ENCODE peak calls at places on chromosomes 7 and 10, in eight cellular contexts. One of them, this sample, is unnamed.

GRCh38 chr10:59079386-59080226 is 96.8 kb upstream of the PHYHIPL start:
- DNase-seq in iris pigment epithelial cell: peak; percentile 75
- DNase-seq in stimulated activated effector memory CD8-positive, alpha-beta T cell treated with anti-CD3 and anti-CD28 coated beads, Interleukin-12 subunit alpha, Interleukin-12 subunit beta, amount 100 ng/mL, for 72 hours: no peak
- DNase-seq in NCI-H1436: no peak
- DNase-seq in mammary epithelial cell: peak; percentile 46
- DNase-seq in NCI-H460: no peak
- DNase-seq in central memory CD8-positive, alpha-beta T cell: no peak
- DNase-seq in stimulated activated CD4-positive, alpha-beta T cell treated with anti-CD3 and anti-CD28 coated beads, Interleukin-1b, Interleukin-23, amount 100 ng/mL, for 4 hours: no peak
- DNase-seq in this sample: peak; percentile 79

GRCh38 chr7:45697576-45698136 is 123.5 kb downstream of the ADCY1 start:
- DNase-seq in iris pigment epithelial cell: peak; percentile 65
- DNase-seq in stimulated activated effector memory CD8-positive, alpha-beta T cell treated with anti-CD3 and anti-CD28 coated beads, Interleukin-12 subunit alpha, Interleukin-12 subunit beta, amount 100 ng/mL, for 72 hours: peak; percentile 42
- DNase-seq in NCI-H1436: no peak
- DNase-seq in mammary epithelial cell: peak; percentile 5
- DNase-seq in NCI-H460: no peak
- DNase-seq in central memory CD8-positive, alpha-beta T cell: no peak
- DNase-seq in stimulated activated CD4-positive, alpha-beta T cell treated with anti-CD3 and anti-CD28 coated beads, Interleukin-1b, Interleukin-23, amount 100 ng/mL, for 4 hours: no peak
- DNase-seq in this sample: peak; percentile 22

GRCh38 chr7:8433477-8434289 is at the start of gene NXPH1:
- DNase-seq in iris pigment epithelial cell: no peak
- DNase-seq in stimulated activated effector memory CD8-positive, alpha-beta T cell treated with anti-CD3 and anti-CD28 coated beads, Interleukin-12 subunit alpha, Interleukin-12 subunit beta, amount 100 ng/mL, for 72 hours: no peak
- DNase-seq in NCI-H1436: peak; percentile 55
- DNase-seq in mammary epithelial cell: no peak
- DNase-seq in NCI-H460: peak; percentile 38
- DNase-seq in central memory CD8-positive, alpha-beta T cell: no peak
- DNase-seq in stimulated activated CD4-positive, alpha-beta T cell treated with anti-CD3 and anti-CD28 coated beads, Interleukin-1b, Interleukin-23, amount 100 ng/mL, for 4 hours: no peak
- DNase-seq in this sample: no peak

GRCh38 chr10:26488344-26488743 is 50.2 kb downstream of the APBB1IP start:
- DNase-seq in iris pigment epithelial cell: no peak
- DNase-seq in stimulated activated effector memory CD8-positive, alpha-beta T cell treated with anti-CD3 and anti-CD28 coated beads, Interleukin-12 subunit alpha, Interleukin-12 subunit beta, amount 100 ng/mL, for 72 hours: no peak
- DNase-seq in NCI-H1436: no peak
- DNase-seq in mammary epithelial cell: no peak
- DNase-seq in NCI-H460: no peak
- DNase-seq in central memory CD8-positive, alpha-beta T cell: no peak
- DNase-seq in stimulated activated CD4-positive, alpha-beta T cell treated with anti-CD3 and anti-CD28 coated beads, Interleukin-1b, Interleukin-23, amount 100 ng/mL, for 4 hours: no peak
- DNase-seq in this sample: peak; percentile 43

GRCh38 chr7:157719008-157719682 is 382.3 kb downstream of the DNAJB6 start:
- DNase-seq in iris pigment epithelial cell: no peak
- DNase-seq in stimulated activated effector memory CD8-positive, alpha-beta T cell treated with anti-CD3 and anti-CD28 coated beads, Interleukin-12 subunit alpha, Interleukin-12 subunit beta, amount 100 ng/mL, for 72 hours: no peak
- DNase-seq in NCI-H1436: no peak
- DNase-seq in mammary epithelial cell: no peak
- DNase-seq in NCI-H460: no peak
- DNase-seq in central memory CD8-positive, alpha-beta T cell: no peak
- DNase-seq in stimulated activated CD4-positive, alpha-beta T cell treated with anti-CD3 and anti-CD28 coated beads, Interleukin-1b, Interleukin-23, amount 100 ng/mL, for 4 hours: no peak
- DNase-seq in this sample: no peak

GRCh38 chr10:129761166-129761565 is 202.9 kb downstream of the EBF3 start:
- DNase-seq in iris pigment epithelial cell: no peak
- DNase-seq in stimulated activated effector memory CD8-positive, alpha-beta T cell treated with anti-CD3 and anti-CD28 coated beads, Interleukin-12 subunit alpha, Interleukin-12 subunit beta, amount 100 ng/mL, for 72 hours: peak; percentile 17
- DNase-seq in NCI-H1436: no peak
- DNase-seq in mammary epithelial cell: no peak
- DNase-seq in NCI-H460: no peak
- DNase-seq in central memory CD8-positive, alpha-beta T cell: no peak
- DNase-seq in stimulated activated CD4-positive, alpha-beta T cell treated with anti-CD3 and anti-CD28 coated beads, Interleukin-1b, Interleukin-23, amount 100 ng/mL, for 4 hours: no peak
- DNase-seq in this sample: no peak

GRCh38 chr10:102775973-102776669 is 32.4 kb downstream of the WBP1L start:
- DNase-seq in iris pigment epithelial cell: peak; percentile 95
- DNase-seq in stimulated activated effector memory CD8-positive, alpha-beta T cell treated with anti-CD3 and anti-CD28 coated beads, Interleukin-12 subunit alpha, Interleukin-12 subunit beta, amount 100 ng/mL, for 72 hours: no peak
- DNase-seq in NCI-H1436: no peak
- DNase-seq in mammary epithelial cell: no peak
- DNase-seq in NCI-H460: no peak
- DNase-seq in central memory CD8-positive, alpha-beta T cell: no peak
- DNase-seq in stimulated activated CD4-positive, alpha-beta T cell treated with anti-CD3 and anti-CD28 coated beads, Interleukin-1b, Interleukin-23, amount 100 ng/mL, for 4 hours: no peak
- DNase-seq in this sample: peak; percentile 95

GRCh38 chr7:77415822-77416620 is at the start of gene GSAP:
- DNase-seq in iris pigment epithelial cell: peak; percentile 41
- DNase-seq in stimulated activated effector memory CD8-positive, alpha-beta T cell treated with anti-CD3 and anti-CD28 coated beads, Interleukin-12 subunit alpha, Interleukin-12 subunit beta, amount 100 ng/mL, for 72 hours: peak; percentile 78
- DNase-seq in NCI-H1436: peak; percentile 39
- DNase-seq in mammary epithelial cell: peak; percentile 61
- DNase-seq in NCI-H460: peak; percentile 50
- DNase-seq in central memory CD8-positive, alpha-beta T cell: peak; percentile 15
- DNase-seq in stimulated activated CD4-positive, alpha-beta T cell treated with anti-CD3 and anti-CD28 coated beads, Interleukin-1b, Interleukin-23, amount 100 ng/mL, for 4 hours: peak; percentile 38
- DNase-seq in this sample: no peak

GRCh38 chr10:132591166-132591971 is 53.8 kb downstream of the INPP5A start:
- DNase-seq in iris pigment epithelial cell: peak; percentile 36
- DNase-seq in stimulated activated effector memory CD8-positive, alpha-beta T cell treated with anti-CD3 and anti-CD28 coated beads, Interleukin-12 subunit alpha, Interleukin-12 subunit beta, amount 100 ng/mL, for 72 hours: no peak
- DNase-seq in NCI-H1436: no peak
- DNase-seq in mammary epithelial cell: peak; percentile 68
- DNase-seq in NCI-H460: no peak
- DNase-seq in central memory CD8-positive, alpha-beta T cell: no peak
- DNase-seq in stimulated activated CD4-positive, alpha-beta T cell treated with anti-CD3 and anti-CD28 coated beads, Interleukin-1b, Interleukin-23, amount 100 ng/mL, for 4 hours: no peak
- DNase-seq in this sample: peak; percentile 69

GRCh38 chr7:120201290-120201689 is 71.7 kb upstream of the KCND2 start:
- DNase-seq in iris pigment epithelial cell: no peak
- DNase-seq in stimulated activated effector memory CD8-positive, alpha-beta T cell treated with anti-CD3 and anti-CD28 coated beads, Interleukin-12 subunit alpha, Interleukin-12 subunit beta, amount 100 ng/mL, for 72 hours: no peak
- DNase-seq in NCI-H1436: no peak
- DNase-seq in mammary epithelial cell: no peak
- DNase-seq in NCI-H460: no peak
- DNase-seq in central memory CD8-positive, alpha-beta T cell: no peak
- DNase-seq in stimulated activated CD4-positive, alpha-beta T cell treated with anti-CD3 and anti-CD28 coated beads, Interleukin-1b, Interleukin-23, amount 100 ng/mL, for 4 hours: no peak
- DNase-seq in this sample: no peak

GRCh38 chr10:118276203-118276602 is 65.9 kb downstream of the FAM204A start:
- DNase-seq in iris pigment epithelial cell: no peak
- DNase-seq in stimulated activated effector memory CD8-positive, alpha-beta T cell treated with anti-CD3 and anti-CD28 coated beads, Interleukin-12 subunit alpha, Interleukin-12 subunit beta, amount 100 ng/mL, for 72 hours: no peak
- DNase-seq in NCI-H1436: no peak
- DNase-seq in mammary epithelial cell: no peak
- DNase-seq in NCI-H460: no peak
- DNase-seq in central memory CD8-positive, alpha-beta T cell: no peak
- DNase-seq in stimulated activated CD4-positive, alpha-beta T cell treated with anti-CD3 and anti-CD28 coated beads, Interleukin-1b, Interleukin-23, amount 100 ng/mL, for 4 hours: no peak
- DNase-seq in this sample: no peak

GRCh38 chr10:62869958-62870357 is 53.8 kb upstream of the EGR2 start:
- DNase-seq in iris pigment epithelial cell: no peak
- DNase-seq in stimulated activated effector memory CD8-positive, alpha-beta T cell treated with anti-CD3 and anti-CD28 coated beads, Interleukin-12 subunit alpha, Interleukin-12 subunit beta, amount 100 ng/mL, for 72 hours: no peak
- DNase-seq in NCI-H1436: no peak
- DNase-seq in mammary epithelial cell: no peak
- DNase-seq in NCI-H460: no peak
- DNase-seq in central memory CD8-positive, alpha-beta T cell: no peak
- DNase-seq in stimulated activated CD4-positive, alpha-beta T cell treated with anti-CD3 and anti-CD28 coated beads, Interleukin-1b, Interleukin-23, amount 100 ng/mL, for 4 hours: no peak
- DNase-seq in this sample: no peak

GRCh38 chr7:67343566-67343965 is 346.9 kb downstream of the TYW1 start:
- DNase-seq in iris pigment epithelial cell: no peak
- DNase-seq in stimulated activated effector memory CD8-positive, alpha-beta T cell treated with anti-CD3 and anti-CD28 coated beads, Interleukin-12 subunit alpha, Interleukin-12 subunit beta, amount 100 ng/mL, for 72 hours: no peak
- DNase-seq in NCI-H1436: no peak
- DNase-seq in mammary epithelial cell: no peak
- DNase-seq in NCI-H460: no peak
- DNase-seq in central memory CD8-positive, alpha-beta T cell: no peak
- DNase-seq in stimulated activated CD4-positive, alpha-beta T cell treated with anti-CD3 and anti-CD28 coated beads, Interleukin-1b, Interleukin-23, amount 100 ng/mL, for 4 hours: no peak
- DNase-seq in this sample: no peak

GRCh38 chr7:156497776-156498509 is 142.6 kb upstream of the RNF32 start:
- DNase-seq in iris pigment epithelial cell: no peak
- DNase-seq in stimulated activated effector memory CD8-positive, alpha-beta T cell treated with anti-CD3 and anti-CD28 coated beads, Interleukin-12 subunit alpha, Interleukin-12 subunit beta, amount 100 ng/mL, for 72 hours: no peak
- DNase-seq in NCI-H1436: peak; percentile 13
- DNase-seq in mammary epithelial cell: no peak
- DNase-seq in NCI-H460: no peak
- DNase-seq in central memory CD8-positive, alpha-beta T cell: no peak
- DNase-seq in stimulated activated CD4-positive, alpha-beta T cell treated with anti-CD3 and anti-CD28 coated beads, Interleukin-1b, Interleukin-23, amount 100 ng/mL, for 4 hours: no peak
- DNase-seq in this sample: no peak

GRCh38 chr7:81594767-81595166 is 175.1 kb downstream of the HGF start:
- DNase-seq in iris pigment epithelial cell: no peak
- DNase-seq in stimulated activated effector memory CD8-positive, alpha-beta T cell treated with anti-CD3 and anti-CD28 coated beads, Interleukin-12 subunit alpha, Interleukin-12 subunit beta, amount 100 ng/mL, for 72 hours: no peak
- DNase-seq in NCI-H1436: no peak
- DNase-seq in mammary epithelial cell: no peak
- DNase-seq in NCI-H460: no peak
- DNase-seq in central memory CD8-positive, alpha-beta T cell: no peak
- DNase-seq in stimulated activated CD4-positive, alpha-beta T cell treated with anti-CD3 and anti-CD28 coated beads, Interleukin-1b, Interleukin-23, amount 100 ng/mL, for 4 hours: no peak
- DNase-seq in this sample: peak; percentile 43

GRCh38 chr10:61400524-61400923 is 52.7 kb downstream of the TMEM26 start:
- DNase-seq in iris pigment epithelial cell: no peak
- DNase-seq in stimulated activated effector memory CD8-positive, alpha-beta T cell treated with anti-CD3 and anti-CD28 coated beads, Interleukin-12 subunit alpha, Interleukin-12 subunit beta, amount 100 ng/mL, for 72 hours: no peak
- DNase-seq in NCI-H1436: no peak
- DNase-seq in mammary epithelial cell: no peak
- DNase-seq in NCI-H460: no peak
- DNase-seq in central memory CD8-positive, alpha-beta T cell: no peak
- DNase-seq in stimulated activated CD4-positive, alpha-beta T cell treated with anti-CD3 and anti-CD28 coated beads, Interleukin-1b, Interleukin-23, amount 100 ng/mL, for 4 hours: no peak
- DNase-seq in this sample: no peak

GRCh38 chr10:29535778-29536459 is 98.9 kb downstream of the SVIL start:
- DNase-seq in iris pigment epithelial cell: peak; percentile 24
- DNase-seq in stimulated activated effector memory CD8-positive, alpha-beta T cell treated with anti-CD3 and anti-CD28 coated beads, Interleukin-12 subunit alpha, Interleukin-12 subunit beta, amount 100 ng/mL, for 72 hours: no peak
- DNase-seq in NCI-H1436: no peak
- DNase-seq in mammary epithelial cell: peak; percentile 55
- DNase-seq in NCI-H460: no peak
- DNase-seq in central memory CD8-positive, alpha-beta T cell: no peak
- DNase-seq in stimulated activated CD4-positive, alpha-beta T cell treated with anti-CD3 and anti-CD28 coated beads, Interleukin-1b, Interleukin-23, amount 100 ng/mL, for 4 hours: no peak
- DNase-seq in this sample: no peak

GRCh38 chr7:33886100-33886623 is 19.2 kb upstream of the BMPER start:
- DNase-seq in iris pigment epithelial cell: no peak
- DNase-seq in stimulated activated effector memory CD8-positive, alpha-beta T cell treated with anti-CD3 and anti-CD28 coated beads, Interleukin-12 subunit alpha, Interleukin-12 subunit beta, amount 100 ng/mL, for 72 hours: no peak
- DNase-seq in NCI-H1436: peak; percentile 29
- DNase-seq in mammary epithelial cell: no peak
- DNase-seq in NCI-H460: no peak
- DNase-seq in central memory CD8-positive, alpha-beta T cell: no peak
- DNase-seq in stimulated activated CD4-positive, alpha-beta T cell treated with anti-CD3 and anti-CD28 coated beads, Interleukin-1b, Interleukin-23, amount 100 ng/mL, for 4 hours: no peak
- DNase-seq in this sample: no peak

GRCh38 chr10:8051851-8052257 is 2.6 kb upstream of the GATA3 start:
- DNase-seq in iris pigment epithelial cell: no peak
- DNase-seq in stimulated activated effector memory CD8-positive, alpha-beta T cell treated with anti-CD3 and anti-CD28 coated beads, Interleukin-12 subunit alpha, Interleukin-12 subunit beta, amount 100 ng/mL, for 72 hours: no peak
- DNase-seq in NCI-H1436: no peak
- DNase-seq in mammary epithelial cell: peak; percentile 66
- DNase-seq in NCI-H460: no peak
- DNase-seq in central memory CD8-positive, alpha-beta T cell: no peak
- DNase-seq in stimulated activated CD4-positive, alpha-beta T cell treated with anti-CD3 and anti-CD28 coated beads, Interleukin-1b, Interleukin-23, amount 100 ng/mL, for 4 hours: no peak
- DNase-seq in this sample: no peak

GRCh38 chr7:2462731-2463130 is 13.5 kb downstream of the GRIFIN start:
- DNase-seq in iris pigment epithelial cell: no peak
- DNase-seq in stimulated activated effector memory CD8-positive, alpha-beta T cell treated with anti-CD3 and anti-CD28 coated beads, Interleukin-12 subunit alpha, Interleukin-12 subunit beta, amount 100 ng/mL, for 72 hours: no peak
- DNase-seq in NCI-H1436: no peak
- DNase-seq in mammary epithelial cell: no peak
- DNase-seq in NCI-H460: no peak
- DNase-seq in central memory CD8-positive, alpha-beta T cell: no peak
- DNase-seq in stimulated activated CD4-positive, alpha-beta T cell treated with anti-CD3 and anti-CD28 coated beads, Interleukin-1b, Interleukin-23, amount 100 ng/mL, for 4 hours: no peak
- DNase-seq in this sample: no peak

GRCh38 chr7:69803699-69804516 is 205.6 kb downstream of the AUTS2 start:
- DNase-seq in iris pigment epithelial cell: no peak
- DNase-seq in stimulated activated effector memory CD8-positive, alpha-beta T cell treated with anti-CD3 and anti-CD28 coated beads, Interleukin-12 subunit alpha, Interleukin-12 subunit beta, amount 100 ng/mL, for 72 hours: peak; percentile 66
- DNase-seq in NCI-H1436: no peak
- DNase-seq in mammary epithelial cell: no peak
- DNase-seq in NCI-H460: no peak
- DNase-seq in central memory CD8-positive, alpha-beta T cell: no peak
- DNase-seq in stimulated activated CD4-positive, alpha-beta T cell treated with anti-CD3 and anti-CD28 coated beads, Interleukin-1b, Interleukin-23, amount 100 ng/mL, for 4 hours: no peak
- DNase-seq in this sample: no peak

GRCh38 chr7:27112960-27113949 is 10.8 kb upstream of the HOXA2 start:
- DNase-seq in iris pigment epithelial cell: no peak
- DNase-seq in stimulated activated effector memory CD8-positive, alpha-beta T cell treated with anti-CD3 and anti-CD28 coated beads, Interleukin-12 subunit alpha, Interleukin-12 subunit beta, amount 100 ng/mL, for 72 hours: no peak
- DNase-seq in NCI-H1436: peak; percentile 16
- DNase-seq in mammary epithelial cell: peak; percentile 85
- DNase-seq in NCI-H460: peak; percentile 73
- DNase-seq in central memory CD8-positive, alpha-beta T cell: no peak
- DNase-seq in stimulated activated CD4-positive, alpha-beta T cell treated with anti-CD3 and anti-CD28 coated beads, Interleukin-1b, Interleukin-23, amount 100 ng/mL, for 4 hours: no peak
- DNase-seq in this sample: peak; percentile 91

GRCh38 chr7:67423058-67423457 is 426.4 kb downstream of the TYW1 start:
- DNase-seq in iris pigment epithelial cell: no peak
- DNase-seq in stimulated activated effector memory CD8-positive, alpha-beta T cell treated with anti-CD3 and anti-CD28 coated beads, Interleukin-12 subunit alpha, Interleukin-12 subunit beta, amount 100 ng/mL, for 72 hours: no peak
- DNase-seq in NCI-H1436: no peak
- DNase-seq in mammary epithelial cell: no peak
- DNase-seq in NCI-H460: no peak
- DNase-seq in central memory CD8-positive, alpha-beta T cell: no peak
- DNase-seq in stimulated activated CD4-positive, alpha-beta T cell treated with anti-CD3 and anti-CD28 coated beads, Interleukin-1b, Interleukin-23, amount 100 ng/mL, for 4 hours: no peak
- DNase-seq in this sample: peak; percentile 2

GRCh38 chr10:26029858-26030257 is 95.8 kb downstream of the MYO3A start:
- DNase-seq in iris pigment epithelial cell: no peak
- DNase-seq in stimulated activated effector memory CD8-positive, alpha-beta T cell treated with anti-CD3 and anti-CD28 coated beads, Interleukin-12 subunit alpha, Interleukin-12 subunit beta, amount 100 ng/mL, for 72 hours: no peak
- DNase-seq in NCI-H1436: no peak
- DNase-seq in mammary epithelial cell: no peak
- DNase-seq in NCI-H460: no peak
- DNase-seq in central memory CD8-positive, alpha-beta T cell: no peak
- DNase-seq in stimulated activated CD4-positive, alpha-beta T cell treated with anti-CD3 and anti-CD28 coated beads, Interleukin-1b, Interleukin-23, amount 100 ng/mL, for 4 hours: no peak
- DNase-seq in this sample: no peak

GRCh38 chr10:119616879-119617580 is 20.3 kb upstream of the TIAL1 start:
- DNase-seq in iris pigment epithelial cell: peak; percentile 29
- DNase-seq in stimulated activated effector memory CD8-positive, alpha-beta T cell treated with anti-CD3 and anti-CD28 coated beads, Interleukin-12 subunit alpha, Interleukin-12 subunit beta, amount 100 ng/mL, for 72 hours: no peak
- DNase-seq in NCI-H1436: no peak
- DNase-seq in mammary epithelial cell: no peak
- DNase-seq in NCI-H460: no peak
- DNase-seq in central memory CD8-positive, alpha-beta T cell: no peak
- DNase-seq in stimulated activated CD4-positive, alpha-beta T cell treated with anti-CD3 and anti-CD28 coated beads, Interleukin-1b, Interleukin-23, amount 100 ng/mL, for 4 hours: no peak
- DNase-seq in this sample: no peak

GRCh38 chr7:117385340-117386124 is 41.8 kb downstream of the ASZ1 start:
- DNase-seq in iris pigment epithelial cell: peak; percentile 49
- DNase-seq in stimulated activated effector memory CD8-positive, alpha-beta T cell treated with anti-CD3 and anti-CD28 coated beads, Interleukin-12 subunit alpha, Interleukin-12 subunit beta, amount 100 ng/mL, for 72 hours: no peak
- DNase-seq in NCI-H1436: no peak
- DNase-seq in mammary epithelial cell: peak; percentile 19
- DNase-seq in NCI-H460: peak; percentile 29
- DNase-seq in central memory CD8-positive, alpha-beta T cell: no peak
- DNase-seq in stimulated activated CD4-positive, alpha-beta T cell treated with anti-CD3 and anti-CD28 coated beads, Interleukin-1b, Interleukin-23, amount 100 ng/mL, for 4 hours: no peak
- DNase-seq in this sample: peak; percentile 46

GRCh38 chr10:16646474-16647059 is 124.9 kb upstream of the C1QL3 start:
- DNase-seq in iris pigment epithelial cell: no peak
- DNase-seq in stimulated activated effector memory CD8-positive, alpha-beta T cell treated with anti-CD3 and anti-CD28 coated beads, Interleukin-12 subunit alpha, Interleukin-12 subunit beta, amount 100 ng/mL, for 72 hours: peak; percentile 53
- DNase-seq in NCI-H1436: no peak
- DNase-seq in mammary epithelial cell: peak; percentile 47
- DNase-seq in NCI-H460: no peak
- DNase-seq in central memory CD8-positive, alpha-beta T cell: no peak
- DNase-seq in stimulated activated CD4-positive, alpha-beta T cell treated with anti-CD3 and anti-CD28 coated beads, Interleukin-1b, Interleukin-23, amount 100 ng/mL, for 4 hours: no peak
- DNase-seq in this sample: no peak

GRCh38 chr7:49669692-49670260 is 103.7 kb upstream of the VWC2 start:
- DNase-seq in iris pigment epithelial cell: no peak
- DNase-seq in stimulated activated effector memory CD8-positive, alpha-beta T cell treated with anti-CD3 and anti-CD28 coated beads, Interleukin-12 subunit alpha, Interleukin-12 subunit beta, amount 100 ng/mL, for 72 hours: no peak
- DNase-seq in NCI-H1436: no peak
- DNase-seq in mammary epithelial cell: no peak
- DNase-seq in NCI-H460: no peak
- DNase-seq in central memory CD8-positive, alpha-beta T cell: no peak
- DNase-seq in stimulated activated CD4-positive, alpha-beta T cell treated with anti-CD3 and anti-CD28 coated beads, Interleukin-1b, Interleukin-23, amount 100 ng/mL, for 4 hours: no peak
- DNase-seq in this sample: no peak

GRCh38 chr10:43824934-43825333 is 176.3 kb upstream of the ZNF32 start:
- DNase-seq in iris pigment epithelial cell: peak; percentile 88
- DNase-seq in stimulated activated effector memory CD8-positive, alpha-beta T cell treated with anti-CD3 and anti-CD28 coated beads, Interleukin-12 subunit alpha, Interleukin-12 subunit beta, amount 100 ng/mL, for 72 hours: no peak
- DNase-seq in NCI-H1436: no peak
- DNase-seq in mammary epithelial cell: no peak
- DNase-seq in NCI-H460: no peak
- DNase-seq in central memory CD8-positive, alpha-beta T cell: no peak
- DNase-seq in stimulated activated CD4-positive, alpha-beta T cell treated with anti-CD3 and anti-CD28 coated beads, Interleukin-1b, Interleukin-23, amount 100 ng/mL, for 4 hours: no peak
- DNase-seq in this sample: peak; percentile 53

GRCh38 chr7:133545613-133546012 is 292.7 kb downstream of the EXOC4 start:
- DNase-seq in iris pigment epithelial cell: peak; percentile 75
- DNase-seq in stimulated activated effector memory CD8-positive, alpha-beta T cell treated with anti-CD3 and anti-CD28 coated beads, Interleukin-12 subunit alpha, Interleukin-12 subunit beta, amount 100 ng/mL, for 72 hours: no peak
- DNase-seq in NCI-H1436: no peak
- DNase-seq in mammary epithelial cell: peak; percentile 65
- DNase-seq in NCI-H460: no peak
- DNase-seq in central memory CD8-positive, alpha-beta T cell: no peak
- DNase-seq in stimulated activated CD4-positive, alpha-beta T cell treated with anti-CD3 and anti-CD28 coated beads, Interleukin-1b, Interleukin-23, amount 100 ng/mL, for 4 hours: no peak
- DNase-seq in this sample: peak; percentile 51

GRCh38 chr10:97490592-97490991 is 7.6 kb downstream of the MMS19 start:
- DNase-seq in iris pigment epithelial cell: no peak
- DNase-seq in stimulated activated effector memory CD8-positive, alpha-beta T cell treated with anti-CD3 and anti-CD28 coated beads, Interleukin-12 subunit alpha, Interleukin-12 subunit beta, amount 100 ng/mL, for 72 hours: no peak
- DNase-seq in NCI-H1436: no peak
- DNase-seq in mammary epithelial cell: no peak
- DNase-seq in NCI-H460: no peak
- DNase-seq in central memory CD8-positive, alpha-beta T cell: no peak
- DNase-seq in stimulated activated CD4-positive, alpha-beta T cell treated with anti-CD3 and anti-CD28 coated beads, Interleukin-1b, Interleukin-23, amount 100 ng/mL, for 4 hours: no peak
- DNase-seq in this sample: no peak

GRCh38 chr7:10677211-10677610 is 296.5 kb upstream of the PHF14 start:
- DNase-seq in iris pigment epithelial cell: no peak
- DNase-seq in stimulated activated effector memory CD8-positive, alpha-beta T cell treated with anti-CD3 and anti-CD28 coated beads, Interleukin-12 subunit alpha, Interleukin-12 subunit beta, amount 100 ng/mL, for 72 hours: no peak
- DNase-seq in NCI-H1436: no peak
- DNase-seq in mammary epithelial cell: no peak
- DNase-seq in NCI-H460: no peak
- DNase-seq in central memory CD8-positive, alpha-beta T cell: no peak
- DNase-seq in stimulated activated CD4-positive, alpha-beta T cell treated with anti-CD3 and anti-CD28 coated beads, Interleukin-1b, Interleukin-23, amount 100 ng/mL, for 4 hours: no peak
- DNase-seq in this sample: no peak

GRCh38 chr7:2480071-2480410 is 3.8 kb upstream of the GRIFIN start:
- DNase-seq in iris pigment epithelial cell: no peak
- DNase-seq in stimulated activated effector memory CD8-positive, alpha-beta T cell treated with anti-CD3 and anti-CD28 coated beads, Interleukin-12 subunit alpha, Interleukin-12 subunit beta, amount 100 ng/mL, for 72 hours: no peak
- DNase-seq in NCI-H1436: no peak
- DNase-seq in mammary epithelial cell: no peak
- DNase-seq in NCI-H460: no peak
- DNase-seq in central memory CD8-positive, alpha-beta T cell: no peak
- DNase-seq in stimulated activated CD4-positive, alpha-beta T cell treated with anti-CD3 and anti-CD28 coated beads, Interleukin-1b, Interleukin-23, amount 100 ng/mL, for 4 hours: no peak
- DNase-seq in this sample: no peak

GRCh38 chr7:32905175-32905662 is 13.7 kb upstream of the KBTBD2 start:
- DNase-seq in iris pigment epithelial cell: peak; percentile 58
- DNase-seq in stimulated activated effector memory CD8-positive, alpha-beta T cell treated with anti-CD3 and anti-CD28 coated beads, Interleukin-12 subunit alpha, Interleukin-12 subunit beta, amount 100 ng/mL, for 72 hours: peak; percentile 86
- DNase-seq in NCI-H1436: no peak
- DNase-seq in mammary epithelial cell: peak; percentile 54
- DNase-seq in NCI-H460: peak; percentile 32
- DNase-seq in central memory CD8-positive, alpha-beta T cell: peak; percentile 34
- DNase-seq in stimulated activated CD4-positive, alpha-beta T cell treated with anti-CD3 and anti-CD28 coated beads, Interleukin-1b, Interleukin-23, amount 100 ng/mL, for 4 hours: peak; percentile 67
- DNase-seq in this sample: peak; percentile 87

This sample was measured in astrocyte of the spinal cord.